ENCODE peak calls at places on chromosomes 7 and 10, in seven cellular contexts. One of them, this sample, is unnamed.

GRCh38 chr7:100159099-100159623 is 638 bp upstream of the TRAPPC14 start:
- DNase-seq in osteoblast: peak; percentile 54
- DNase-seq in cardiac fibroblast: peak; percentile 32
- DNase-seq in GM20000: no peak
- DNase-seq in uterus: no peak
- DNase-seq in fibroblast of mammary gland: peak; percentile 12
- DNase-seq in transverse colon: no peak
- DNase-seq in this sample: no peak

GRCh38 chr7:157652954-157653826 is 316.4 kb downstream of the DNAJB6 start:
- DNase-seq in osteoblast: peak; percentile 87
- DNase-seq in GM20000: no peak
- DNase-seq in cardiac fibroblast: no peak
- DNase-seq in uterus: no peak
- DNase-seq in fibroblast of mammary gland: no peak
- DNase-seq in transverse colon: no peak
- DNase-seq in this sample: no peak

GRCh38 chr7:87876040-87876758 is at the start of the genes DBF4 and SLC25A40:
- DNase-seq in uterus: peak; percentile 93
- DNase-seq in transverse colon: peak; percentile 98
- DNase-seq in osteoblast: peak; percentile 97
- DNase-seq in GM20000: peak; percentile 97
- DNase-seq in cardiac fibroblast: peak; percentile 94
- DNase-seq in fibroblast of mammary gland: peak; percentile 91
- DNase-seq in this sample: peak; percentile 94

GRCh38 chr10:536371-536925 is 153.0 kb downstream of the DIP2C start:
- DNase-seq in GM20000: no peak
- DNase-seq in fibroblast of mammary gland: peak; percentile 62
- DNase-seq in uterus: peak; percentile 7
- DNase-seq in transverse colon: no peak
- DNase-seq in osteoblast: peak; percentile 91
- DNase-seq in cardiac fibroblast: peak; percentile 30
- DNase-seq in this sample: no peak

GRCh38 chr10:33183658-33184057 is 150.8 kb downstream of the NRP1 start:
- DNase-seq in uterus: no peak
- DNase-seq in cardiac fibroblast: peak; percentile 36
- DNase-seq in GM20000: no peak
- DNase-seq in osteoblast: no peak
- DNase-seq in transverse colon: no peak
- DNase-seq in fibroblast of mammary gland: peak; percentile 24
- DNase-seq in this sample: no peak

GRCh38 chr7:12768948-12769347 is 81.5 kb downstream of the ARL4A start:
- DNase-seq in cardiac fibroblast: no peak
- DNase-seq in fibroblast of mammary gland: no peak
- DNase-seq in osteoblast: no peak
- DNase-seq in GM20000: no peak
- DNase-seq in uterus: no peak
- DNase-seq in transverse colon: no peak
- DNase-seq in this sample: no peak

GRCh38 chr7:107045195-107045960 is 873 bp downstream of the PRKAR2B start:
- DNase-seq in transverse colon: no peak
- DNase-seq in osteoblast: peak; percentile 72
- DNase-seq in fibroblast of mammary gland: no peak
- DNase-seq in uterus: no peak
- DNase-seq in cardiac fibroblast: no peak
- DNase-seq in GM20000: no peak
- DNase-seq in this sample: no peak

GRCh38 chr7:464177-464711 is 55.4 kb downstream of the PDGFA start:
- DNase-seq in GM20000: no peak
- DNase-seq in osteoblast: no peak
- DNase-seq in fibroblast of mammary gland: no peak
- DNase-seq in uterus: peak; percentile 4
- DNase-seq in transverse colon: no peak
- DNase-seq in cardiac fibroblast: no peak
- DNase-seq in this sample: no peak

GRCh38 chr10:123429631-123430257 is 236.4 kb upstream of the GPR26 start:
- DNase-seq in osteoblast: no peak
- DNase-seq in transverse colon: no peak
- DNase-seq in uterus: no peak
- DNase-seq in fibroblast of mammary gland: no peak
- DNase-seq in cardiac fibroblast: no peak
- DNase-seq in GM20000: no peak
- DNase-seq in this sample: no peak

GRCh38 chr7:35546691-35547090 is 148.2 kb downstream of the HERPUD2 start:
- DNase-seq in GM20000: no peak
- DNase-seq in fibroblast of mammary gland: no peak
- DNase-seq in uterus: no peak
- DNase-seq in cardiac fibroblast: no peak
- DNase-seq in transverse colon: no peak
- DNase-seq in osteoblast: no peak
- DNase-seq in this sample: no peak

GRCh38 chr7:34501161-34501560 is 156.9 kb upstream of the NPSR1 start:
- DNase-seq in transverse colon: no peak
- DNase-seq in cardiac fibroblast: no peak
- DNase-seq in uterus: no peak
- DNase-seq in GM20000: no peak
- DNase-seq in fibroblast of mammary gland: no peak
- DNase-seq in osteoblast: no peak
- DNase-seq in this sample: no peak

GRCh38 chr10:36211856-36212255 is 569.8 kb upstream of the FZD8 start:
- DNase-seq in GM20000: no peak
- DNase-seq in uterus: no peak
- DNase-seq in cardiac fibroblast: no peak
- DNase-seq in osteoblast: no peak
- DNase-seq in fibroblast of mammary gland: no peak
- DNase-seq in transverse colon: no peak
- DNase-seq in this sample: no peak

GRCh38 chr10:282294-283139 is 147.3 kb downstream of the ZMYND11 start:
- DNase-seq in GM20000: no peak
- DNase-seq in cardiac fibroblast: peak; percentile 64
- DNase-seq in uterus: no peak
- DNase-seq in osteoblast: no peak
- DNase-seq in transverse colon: no peak
- DNase-seq in fibroblast of mammary gland: peak; percentile 66
- DNase-seq in this sample: no peak

GRCh38 chr7:82335927-82336326 is 107.7 kb downstream of the CACNA2D1 start:
- DNase-seq in cardiac fibroblast: no peak
- DNase-seq in GM20000: no peak
- DNase-seq in osteoblast: no peak
- DNase-seq in transverse colon: no peak
- DNase-seq in uterus: no peak
- DNase-seq in fibroblast of mammary gland: peak; percentile 60
- DNase-seq in this sample: no peak

GRCh38 chr7:102279537-102280400 is 6.9 kb upstream of the SH2B2 start:
- DNase-seq in fibroblast of mammary gland: peak; percentile 51
- DNase-seq in cardiac fibroblast: peak; percentile 55
- DNase-seq in transverse colon: peak; percentile 50
- DNase-seq in GM20000: peak; percentile 86
- DNase-seq in osteoblast: peak; percentile 97
- DNase-seq in uterus: peak; percentile 45
- DNase-seq in this sample: peak; percentile 86

GRCh38 chr10:30435068-30435422 is 1.1 kb downstream of the MAP3K8 start:
- DNase-seq in osteoblast: no peak
- DNase-seq in transverse colon: peak; percentile 51
- DNase-seq in cardiac fibroblast: peak; percentile 61
- DNase-seq in fibroblast of mammary gland: peak; percentile 70
- DNase-seq in uterus: peak; percentile 57
- DNase-seq in GM20000: no peak
- DNase-seq in this sample: no peak

GRCh38 chr7:66837007-66837406 is 84.0 kb upstream of the TMEM248 start:
- DNase-seq in uterus: no peak
- DNase-seq in osteoblast: no peak
- DNase-seq in cardiac fibroblast: peak; percentile 70
- DNase-seq in transverse colon: peak; percentile 34
- DNase-seq in fibroblast of mammary gland: peak; percentile 58
- DNase-seq in GM20000: no peak
- DNase-seq in this sample: no peak

GRCh38 chr7:37495574-37496184 is 47.0 kb upstream of the ELMO1 start:
- DNase-seq in transverse colon: no peak
- DNase-seq in GM20000: peak; percentile 67
- DNase-seq in cardiac fibroblast: peak; percentile 48
- DNase-seq in osteoblast: no peak
- DNase-seq in uterus: no peak
- DNase-seq in fibroblast of mammary gland: peak; percentile 47
- DNase-seq in this sample: peak; percentile 50

GRCh38 chr10:80444646-80445319 is 9.3 kb upstream of the TSPAN14 start:
- DNase-seq in cardiac fibroblast: peak; percentile 87
- DNase-seq in transverse colon: peak; percentile 63
- DNase-seq in GM20000: peak; percentile 77
- DNase-seq in uterus: peak; percentile 52
- DNase-seq in fibroblast of mammary gland: peak; percentile 72
- DNase-seq in osteoblast: peak; percentile 81
- DNase-seq in this sample: peak; percentile 76

GRCh38 chr10:119315128-119316001 is 108.0 kb downstream of the GRK5 start:
- DNase-seq in osteoblast: peak; percentile 97
- DNase-seq in cardiac fibroblast: peak; percentile 95
- DNase-seq in transverse colon: peak; percentile 45
- DNase-seq in uterus: no peak
- DNase-seq in fibroblast of mammary gland: peak; percentile 96
- DNase-seq in GM20000: peak; percentile 75
- DNase-seq in this sample: peak; percentile 82

GRCh38 chr10:22251751-22252285 is 34.0 kb upstream of the EBLN1 start:
- DNase-seq in transverse colon: peak; percentile 55
- DNase-seq in uterus: peak; percentile 63
- DNase-seq in cardiac fibroblast: peak; percentile 73
- DNase-seq in GM20000: peak; percentile 79
- DNase-seq in fibroblast of mammary gland: peak; percentile 49
- DNase-seq in osteoblast: peak; percentile 96
- DNase-seq in this sample: peak; percentile 73

GRCh38 chr7:123410273-123410928 is 124.0 kb downstream of the IQUB start:
- DNase-seq in transverse colon: no peak
- DNase-seq in cardiac fibroblast: peak; percentile 90
- DNase-seq in osteoblast: peak; percentile 54
- DNase-seq in GM20000: no peak
- DNase-seq in uterus: peak; percentile 64
- DNase-seq in fibroblast of mammary gland: peak; percentile 81
- DNase-seq in this sample: no peak

DNA sequence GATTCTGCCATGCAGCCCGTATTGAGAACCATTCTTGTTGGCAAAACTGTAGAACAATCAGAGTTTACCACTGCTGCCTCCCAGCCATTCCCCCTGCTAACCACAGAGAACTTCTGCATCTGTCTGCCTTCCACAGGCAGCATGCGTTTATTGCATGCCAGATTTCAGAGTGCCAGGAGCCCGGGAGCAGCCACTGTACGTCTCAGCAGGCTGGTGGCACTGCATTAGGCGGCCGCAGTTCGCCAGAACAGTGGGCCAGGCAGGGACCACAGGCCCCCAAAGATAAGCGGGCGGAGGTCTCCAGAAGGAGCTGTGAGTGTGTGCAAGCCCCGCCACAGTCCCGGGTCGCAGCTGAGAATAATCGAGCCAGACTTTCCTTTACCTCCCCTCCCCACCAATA is 31.8 kb downstream of the ZNF467 start:
- DNase-seq in uterus: no peak
- DNase-seq in transverse colon: no peak
- DNase-seq in GM20000: peak; percentile 36
- DNase-seq in cardiac fibroblast: no peak
- DNase-seq in fibroblast of mammary gland: no peak
- DNase-seq in osteoblast: peak; percentile 75
- DNase-seq in this sample: no peak
- TF ChIP-seq CTCF in uterus: no peak
- TF ChIP-seq CTCF in transverse colon: no peak
- TF ChIP-seq CTCF in GM20000: no peak
- TF ChIP-seq CTCF in cardiac fibroblast: no peak
- TF ChIP-seq CTCF in fibroblast of mammary gland: no peak
- TF ChIP-seq CTCF in osteoblast: no peak
- TF ChIP-seq CTCF in this sample: no peak

GRCh38 chr10:84375011-84375410 is 46.6 kb downstream of the CCSER2 start:
- DNase-seq in transverse colon: no peak
- DNase-seq in uterus: peak; percentile 40
- DNase-seq in cardiac fibroblast: peak; percentile 79
- DNase-seq in GM20000: peak; percentile 29
- DNase-seq in fibroblast of mammary gland: peak; percentile 71
- DNase-seq in osteoblast: peak; percentile 17
- DNase-seq in this sample: peak; percentile 16
- TF ChIP-seq CTCF in transverse colon: peak; percentile 53
- TF ChIP-seq CTCF in uterus: peak; percentile 66
- TF ChIP-seq CTCF in cardiac fibroblast: peak; percentile 53
- TF ChIP-seq CTCF in GM20000: peak; percentile 34
- TF ChIP-seq CTCF in fibroblast of mammary gland: peak; percentile 76
- TF ChIP-seq CTCF in osteoblast: peak; percentile 69
- TF ChIP-seq CTCF in this sample: peak; percentile 68

DNA sequence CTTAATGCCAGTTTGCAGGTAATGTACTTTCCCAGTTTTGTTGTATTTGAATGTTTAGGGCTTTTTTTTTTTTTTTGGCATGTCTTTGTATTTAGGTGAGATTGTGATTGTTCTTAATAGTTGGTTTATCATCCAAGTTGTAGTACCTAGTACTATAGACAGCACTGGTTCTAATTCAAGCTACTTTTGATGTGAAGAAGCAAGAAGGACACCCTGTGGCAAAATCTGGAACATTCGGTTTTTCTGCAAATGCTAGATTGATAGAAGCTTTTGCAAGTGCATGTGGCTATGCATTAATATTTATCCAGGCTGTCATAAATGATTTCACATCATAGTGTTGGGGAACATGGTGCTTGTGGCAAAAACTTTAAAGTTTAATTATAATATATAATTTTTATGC is 248.9 kb downstream of the FOXP2 start:
- DNase-seq in cardiac fibroblast: no peak
- DNase-seq in uterus: no peak
- DNase-seq in GM20000: no peak
- DNase-seq in osteoblast: no peak
- DNase-seq in transverse colon: peak; percentile 8
- DNase-seq in fibroblast of mammary gland: peak; percentile 43
- DNase-seq in this sample: no peak
- TF ChIP-seq CTCF in cardiac fibroblast: peak; percentile 6
- TF ChIP-seq CTCF in uterus: peak; percentile 29
- TF ChIP-seq CTCF in GM20000: no peak
- TF ChIP-seq CTCF in osteoblast: peak; percentile 32
- TF ChIP-seq CTCF in transverse colon: peak; percentile 33
- TF ChIP-seq CTCF in fibroblast of mammary gland: peak; percentile 41
- TF ChIP-seq CTCF in this sample: peak; percentile 18

DNA sequence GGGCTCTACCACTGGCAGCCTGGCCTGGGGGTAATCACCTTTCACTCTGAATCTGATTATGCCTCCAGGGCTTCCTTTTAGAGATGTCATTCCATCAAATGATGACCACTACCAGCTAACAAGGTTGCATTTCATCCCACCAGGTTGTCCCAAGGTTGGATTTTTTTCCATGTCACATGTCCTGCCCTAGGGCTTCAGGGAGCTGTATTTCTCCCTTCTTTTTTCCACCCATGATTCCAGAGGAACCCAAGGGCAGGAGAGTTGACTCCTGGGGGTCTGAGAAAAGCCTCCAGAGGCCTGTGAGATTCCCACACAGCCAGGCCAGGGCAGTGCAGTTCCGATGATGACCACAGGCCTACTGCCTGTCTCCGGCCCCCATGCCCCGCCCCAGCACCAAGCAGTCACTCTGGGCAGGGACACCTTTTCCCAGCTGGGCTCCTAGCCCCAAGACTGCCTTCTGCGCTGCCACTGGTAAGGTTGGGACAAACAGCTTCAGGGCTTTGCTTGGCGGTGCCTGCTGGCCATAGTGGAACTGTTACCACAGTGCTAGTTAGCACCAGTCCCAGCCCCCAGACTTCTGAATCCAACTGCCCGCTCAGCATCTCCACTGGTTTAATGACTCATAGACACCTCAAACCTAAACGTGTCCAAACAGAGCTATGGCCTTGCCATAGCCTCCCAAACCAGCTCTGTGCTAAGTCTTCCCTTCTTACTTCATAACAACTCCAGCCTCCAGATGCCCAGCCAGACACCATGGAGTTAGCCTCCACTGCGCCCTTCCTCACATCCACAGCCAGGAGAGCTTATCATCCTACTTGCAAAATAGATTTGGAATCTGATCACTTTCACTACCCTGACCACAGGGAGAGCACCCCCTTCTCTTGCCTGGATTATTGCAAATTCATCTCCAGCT is 133.7 kb downstream of the ARHGAP22 start:
- DNase-seq in cardiac fibroblast: peak; percentile 35
- DNase-seq in uterus: no peak
- DNase-seq in transverse colon: no peak
- DNase-seq in fibroblast of mammary gland: peak; percentile 59
- DNase-seq in osteoblast: peak; percentile 91
- DNase-seq in GM20000: no peak
- DNase-seq in this sample: no peak
- TF ChIP-seq CTCF in cardiac fibroblast: peak; percentile 10
- TF ChIP-seq CTCF in uterus: no peak
- TF ChIP-seq CTCF in transverse colon: no peak
- TF ChIP-seq CTCF in fibroblast of mammary gland: no peak
- TF ChIP-seq CTCF in osteoblast: no peak
- TF ChIP-seq CTCF in GM20000: no peak
- TF ChIP-seq CTCF in this sample: no peak